ENCODE peak calls at places on chromosomes 2 and 18, in five cellular contexts. V, B, L, U and W are unnamed samples.

GRCh38 chr2:23384551-23385349 is at the start of gene KLHL29:
- DNase-seq in L (peak; percentile 86), V (peak; percentile 83), B (peak; percentile 85), U (peak; percentile 96), W (peak; percentile 77)

GRCh38 chr2:74895031-74895425 is 61.1 kb downstream of the HK2 start:
- DNase-seq in V (no peak), B (no peak), U (no peak), L (no peak), W (no peak)

GRCh38 chr18:36298113-36298701 is 694 bp downstream of the FHOD3 start:
- DNase-seq in U (peak; percentile 58), B (no peak), L (no peak), V (no peak), W (peak; percentile 25)

GRCh38 chr18:25931126-25931525 is 159.3 kb downstream of the SS18 start:
- DNase-seq in V (no peak), U (no peak), B (no peak), L (no peak), W (no peak)

GRCh38 chr18:56812674-56813073 is 161.5 kb downstream of the WDR7 start:
- DNase-seq in B (no peak), V (no peak), L (no peak), U (no peak), W (no peak)

GRCh38 chr2:145827235-145827634 is 1307.3 kb upstream of the ZEB2 start:
- DNase-seq in L (no peak), V (no peak), U (no peak), B (no peak), W (no peak)

GRCh38 chr2:137161250-137161649 is 395.9 kb downstream of the THSD7B start:
- DNase-seq in B (no peak), L (no peak), V (no peak), U (no peak), W (no peak)

GRCh38 chr18:2313332-2313731 is 258.0 kb downstream of the METTL4 start:
- DNase-seq in U (no peak), L (no peak), V (no peak), B (no peak), W (no peak)

GRCh38 chr2:36805635-36806224 is 109.2 kb downstream of the VIT start:
- DNase-seq in U (no peak), L (no peak), V (no peak), B (no peak), W (no peak)

GRCh38 chr18:36576339-36576738 is 252.5 kb downstream of the TPGS2 start:
- DNase-seq in U (no peak), V (no peak), L (no peak), B (no peak), W (no peak)

GRCh38 chr2:226671177-226671676 is 128.4 kb downstream of the IRS1 start:
- DNase-seq in V (no peak), B (no peak), U (no peak), L (peak; percentile 29), W (no peak)

GRCh38 chr2:16656087-16656486 is 9.5 kb downstream of the CYRIA start:
- DNase-seq in V (no peak), L (no peak), B (no peak), U (no peak), W (no peak)

GRCh38 chr2:100008960-100009359 is 133.4 kb downstream of the AFF3 start:
- DNase-seq in L (no peak), V (no peak), B (no peak), U (no peak), W (no peak)

GRCh38 chr2:36516136-36516870 is 81.7 kb downstream of the FEZ2 start:
- DNase-seq in U (no peak), L (peak; percentile 37), V (no peak), B (no peak), W (no peak)

GRCh38 chr2:109260886-109261700 is 132.1 kb downstream of the SH3RF3 start:
- DNase-seq in B (no peak), V (no peak), U (no peak), L (no peak), W (peak; percentile 50)

GRCh38 chr2:150424361-150424760 is 63.1 kb downstream of the RND3 start:
- DNase-seq in B (no peak), L (no peak), U (no peak), V (no peak), W (no peak)

GRCh38 chr18:76875390-76876330 is 53.3 kb downstream of the ZNF236 start:
- DNase-seq in B (no peak), V (peak; percentile 59), U (no peak), L (peak; percentile 78), W (no peak)

GRCh38 chr18:22872894-22873537 is 60.1 kb upstream of the RBBP8 start:
- DNase-seq in U (no peak), L (peak; percentile 27), V (no peak), B (no peak), W (no peak)

GRCh38 chr2:65045651-65046050 is 10.6 kb upstream of the CEP68 start:
- DNase-seq in U (no peak), V (no peak), B (no peak), L (no peak), W (no peak)

GRCh38 chr2:29021886-29022285 is 40.8 kb downstream of the TOGARAM2 start:
- DNase-seq in V (no peak), L (no peak), U (no peak), B (no peak), W (no peak)

GRCh38 chr2:236236559-236237450 is 27.4 kb downstream of the ASB18 start:
- DNase-seq in L (no peak), B (no peak), V (no peak), U (peak; percentile 41), W (no peak)

GRCh38 chr2:99881901-99882591 is 260.3 kb downstream of the AFF3 start:
- DNase-seq in B (no peak), L (peak; percentile 68), U (no peak), V (no peak), W (peak; percentile 16)

DNA sequence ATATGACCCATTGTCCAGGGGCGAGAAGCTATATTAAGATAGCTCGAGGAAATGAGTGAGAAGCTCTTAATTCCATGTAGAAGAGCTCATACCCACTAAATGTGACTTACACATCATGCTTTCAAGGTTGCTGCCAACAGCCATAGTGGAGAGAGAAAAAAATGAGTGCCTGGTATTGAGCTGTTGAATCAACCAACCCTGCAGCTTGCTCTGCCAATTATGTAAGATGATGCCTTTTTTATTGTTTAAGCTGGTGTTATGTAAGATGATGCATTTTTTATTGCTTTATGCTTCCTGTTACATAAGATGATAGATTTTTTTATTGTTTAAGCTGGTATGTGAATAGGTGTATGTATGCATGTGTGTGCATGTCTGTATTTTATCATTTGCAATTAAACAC is 228.2 kb downstream of the CCDC178 start:
- DNase-seq in U (no peak), V (no peak), B (no peak), L (no peak), W (no peak)
- H3K4me3 ChIP-seq in U (no peak overlapping the region), V (no peak overlapping the region), B (no peak overlapping the region), L (no peak overlapping the region), W (no peak overlapping the region)

GRCh38 chr2:45836740-45837139 is 185.3 kb downstream of the PRKCE start:
- DNase-seq in V (no peak), L (no peak), U (no peak), B (no peak), W (no peak)
- H3K4me1 ChIP-seq in V (peaks cover 14% of the 10 kb centered on the region), L (peaks cover 4% of the 10 kb centered on the region), U (peaks cover 15% of the 10 kb centered on the region), B (peaks cover 14% of the 10 kb centered on the region), W (no peaks in the 10 kb centered on the region)

GRCh38 chr2:48207201-48207641 is 300.9 kb upstream of the FBXO11 start:
- DNase-seq in U (no peak), V (no peak), B (no peak), L (no peak), W (no peak)
- H3K27ac ChIP-seq in U (no peak overlapping the region), V (peak overlapping the region; percentile 47), B (peak overlapping the region; percentile 58), L (no peak overlapping the region), W (no peak overlapping the region)

DNA sequence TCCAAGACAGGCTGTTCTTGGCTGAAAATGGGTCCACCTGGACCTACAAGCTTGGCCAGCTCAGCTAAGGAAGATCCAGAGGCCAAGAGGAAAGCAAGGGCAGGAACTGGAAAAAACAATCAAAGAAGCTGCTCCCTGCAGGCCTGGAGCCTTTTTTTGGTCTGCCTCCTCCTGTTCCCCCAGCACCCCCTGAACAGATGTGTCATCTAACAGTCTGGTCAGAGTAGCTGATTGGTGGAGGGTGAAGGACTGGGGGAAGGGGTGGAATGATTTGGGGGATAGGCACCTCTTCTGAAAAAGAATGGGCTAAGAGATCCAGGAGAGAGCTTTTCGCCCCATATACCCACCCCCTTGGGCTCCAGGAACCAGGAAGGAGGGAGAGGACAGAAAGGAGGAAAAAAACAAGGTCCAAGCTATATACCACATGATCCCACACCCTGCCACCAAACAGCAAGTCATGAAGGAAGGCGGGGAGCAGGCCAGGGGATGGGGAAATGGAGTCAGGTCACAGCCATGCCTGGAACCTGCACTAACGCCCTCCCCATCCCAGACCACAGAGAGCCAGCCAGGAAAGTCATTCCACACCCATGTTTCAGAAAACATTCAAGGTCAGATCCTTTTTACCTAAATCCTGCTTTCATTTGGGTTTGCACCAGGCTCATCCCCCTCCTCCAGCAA is 2.0 kb downstream of the RAB11FIP5 start:
- DNase-seq in V (no peak), U (no peak), L (no peak), B (no peak), W (no peak)
- H3K4me3 ChIP-seq in V (peak overlapping the region; percentile 57), U (peak overlapping the region; percentile 79), L (peak overlapping the region; percentile 100), B (peak overlapping the region; percentile 86), W (no peak overlapping the region)

GRCh38 chr2:58866527-58866926 is 625.4 kb upstream of the FANCL start:
- DNase-seq in V (no peak), B (no peak), L (no peak), U (no peak), W (no peak)
- H3K4me1 ChIP-seq in V (no peaks in the 10 kb centered on the region), B (no peaks in the 10 kb centered on the region), L (peaks cover 3% of the 10 kb centered on the region), U (no peaks in the 10 kb centered on the region), W (no peaks in the 10 kb centered on the region)

DNA sequence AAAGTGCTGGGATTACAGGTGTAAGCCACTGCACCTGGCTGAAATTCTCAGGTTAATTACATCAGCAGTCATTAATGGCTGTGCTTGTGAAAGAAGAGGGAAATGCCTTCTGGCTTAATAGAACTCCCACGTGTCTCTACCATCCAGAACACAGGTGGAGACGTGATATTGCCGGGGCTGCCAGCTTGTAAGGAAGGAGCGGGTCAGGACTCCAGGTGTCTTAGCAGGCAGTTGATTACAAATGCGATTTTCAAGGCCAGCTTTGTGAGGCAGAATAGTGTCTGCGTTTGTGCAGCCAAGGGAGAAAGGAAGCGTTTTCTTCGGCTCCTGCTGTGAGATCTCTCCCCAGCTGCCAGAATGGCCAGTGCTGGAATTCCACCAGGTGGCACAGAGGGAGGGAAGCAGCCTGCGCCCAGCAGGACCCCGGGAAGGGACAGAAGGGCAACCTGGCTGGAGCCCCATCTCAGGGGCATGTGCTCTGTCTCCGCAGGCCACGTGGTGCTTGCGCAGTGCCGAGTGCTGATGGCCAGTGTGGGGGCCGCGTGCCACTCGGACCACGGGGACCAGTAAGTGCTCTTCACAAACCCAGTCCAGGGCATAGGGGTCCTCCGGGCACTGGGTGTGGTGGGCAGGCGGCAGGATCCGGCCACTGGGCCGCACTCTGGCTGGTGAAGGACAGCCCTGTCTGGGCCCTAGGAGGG is 3.7 kb upstream of the ESPNL start:
- DNase-seq in U (peak; percentile 51), B (no peak), L (no peak), V (no peak), W (peak; percentile 84)
- H3K27ac ChIP-seq in U (no peak overlapping the region), B (no peak overlapping the region), L (no peak overlapping the region), V (no peak overlapping the region), W (peak overlapping the region; percentile 74)

GRCh38 chr2:20186855-20187187 is 38.1 kb downstream of the SDC1 start:
- DNase-seq in V (no peak), B (no peak), U (no peak), L (no peak), W (no peak)
- H3K4me3 ChIP-seq in V (no peak overlapping the region), B (no peak overlapping the region), U (no peak overlapping the region), L (no peak overlapping the region), W (no peak overlapping the region)